ENCODE peak calls at places on chromosome 3, in four cellular contexts. V is cardiac muscle cell, D is adipocyte, Q is Caco-2. E is an unnamed sample.

GRCh38 chr3:134344560-134344959 is 29.7 kb downstream of the AMOTL2 start:
- DNase-seq in Q (no peak), V (no peak), D (no peak), E (no peak)

GRCh38 chr3:129665024-129665768 is 58.7 kb upstream of the PLXND1 start:
- DNase-seq in V (peak; percentile 17), Q (no peak), D (peak; percentile 69), E (no peak)

GRCh38 chr3:11757441-11757875 is 89.2 kb downstream of the TAMM41 start:
- DNase-seq in V (peak; percentile 80), D (no peak), Q (no peak), E (no peak)

GRCh38 chr3:121552379-121552778 is 6.6 kb upstream of the POLQ start:
- DNase-seq in Q (no peak), D (no peak), V (peak; percentile 19), E (no peak)

GRCh38 chr3:41267975-41268640 is 68.8 kb downstream of the CTNNB1 start:
- DNase-seq in D (peak; percentile 95), Q (peak; percentile 47), V (peak; percentile 89), E (no peak)

GRCh38 chr3:99485286-99485685 is 153.1 kb upstream of the COL8A1 start:
- DNase-seq in V (no peak), Q (no peak), D (no peak), E (no peak)

GRCh38 chr3:149816986-149817385 is 4.0 kb downstream of the RNF13 start:
- DNase-seq in V (peak; percentile 80), D (peak; percentile 54), Q (no peak), E (no peak)

GRCh38 chr3:158369279-158369678 is 201.7 kb upstream of the MLF1 start:
- DNase-seq in Q (no peak), V (no peak), D (no peak), E (no peak)

GRCh38 chr3:192570757-192571156 is 156.6 kb downstream of the FGF12 start:
- DNase-seq in D (peak; percentile 22), V (peak; percentile 19), Q (no peak), E (no peak)

GRCh38 chr3:36843065-36844051 is 79.0 kb upstream of the DCLK3 start:
- DNase-seq in V (peak; percentile 30), Q (peak; percentile 37), D (peak; percentile 15), E (peak; percentile 8)

GRCh38 chr3:48434591-48435222 is 4.8 kb upstream of the PLXNB1 start:
- DNase-seq in Q (no peak), D (no peak), V (no peak), E (peak; percentile 22)

GRCh38 chr3:179853176-179853575 is 183.6 kb downstream of the PEX5L start:
- DNase-seq in Q (no peak), D (peak; percentile 62), V (no peak), E (no peak)

GRCh38 chr3:88810455-88810854 is 297.0 kb upstream of the EPHA3 start:
- DNase-seq in Q (no peak), D (peak; percentile 27), V (peak; percentile 49), E (no peak)

GRCh38 chr3:37962906-37963486 is 27.6 kb upstream of the VILL start:
- DNase-seq in Q (no peak), V (no peak), D (peak; percentile 42), E (no peak)

GRCh38 chr3:9400626-9401025 is 3.2 kb downstream of the SETD5 start:
- DNase-seq in Q (no peak), V (no peak), D (peak; percentile 32), E (no peak)

GRCh38 chr3:161770532-161771386 is 274.2 kb downstream of the OTOL1 start:
- DNase-seq in Q (no peak), D (no peak), V (no peak), E (no peak)

GRCh38 chr3:82802501-82802900 is 1041.1 kb upstream of the GBE1 start:
- DNase-seq in Q (no peak), D (no peak), V (no peak), E (no peak)

GRCh38 chr3:153614131-153614530 is 452.1 kb downstream of the RAP2B start:
- DNase-seq in V (no peak), Q (no peak), D (peak; percentile 31), E (no peak)

GRCh38 chr3:38588995-38589937 is 60.2 kb downstream of the SCN5A start:
- DNase-seq in V (no peak), Q (no peak), D (no peak), E (peak; percentile 5)

GRCh38 chr3:42228796-42229195 is 37.2 kb downstream of the CCK start:
- DNase-seq in V (peak; percentile 11), D (peak; percentile 34), Q (peak; percentile 22), E (peak; percentile 5)

GRCh38 chr3:13524979-13525669 is 23.8 kb upstream of the FBLN2 start:
- DNase-seq in V (peak; percentile 81), D (peak; percentile 91), Q (no peak), E (no peak)

GRCh38 chr3:185807455-185808068 is 17.3 kb downstream of the IGF2BP2 start:
- DNase-seq in D (no peak), V (peak; percentile 63), Q (no peak), E (no peak)

GRCh38 chr3:123397050-123397590 is 51.8 kb downstream of the ADCY5 start:
- DNase-seq in D (no peak), Q (no peak), V (no peak), E (no peak)
- H3K4me3 ChIP-seq in D (no peak overlapping the region), Q (no peak overlapping the region), V (no peak overlapping the region), E (no peak overlapping the region)

GRCh38 chr3:188026191-188026968 is 127.6 kb upstream of the LPP start:
- DNase-seq in D (no peak), V (no peak), Q (no peak), E (no peak)

GRCh38 chr3:188019761-188020160 is 134.2 kb upstream of the LPP start:
- DNase-seq in D (no peak), Q (no peak), V (no peak), E (no peak)

GRCh38 chr3:188021041-188021440 is 132.9 kb upstream of the LPP start:
- DNase-seq in D (peak; percentile 10), Q (no peak), V (peak; percentile 40), E (no peak)

GRCh38 chr3:188025555-188025954 is 128.4 kb upstream of the LPP start:
- DNase-seq in V (no peak), D (no peak), Q (no peak), E (no peak)

DNA sequence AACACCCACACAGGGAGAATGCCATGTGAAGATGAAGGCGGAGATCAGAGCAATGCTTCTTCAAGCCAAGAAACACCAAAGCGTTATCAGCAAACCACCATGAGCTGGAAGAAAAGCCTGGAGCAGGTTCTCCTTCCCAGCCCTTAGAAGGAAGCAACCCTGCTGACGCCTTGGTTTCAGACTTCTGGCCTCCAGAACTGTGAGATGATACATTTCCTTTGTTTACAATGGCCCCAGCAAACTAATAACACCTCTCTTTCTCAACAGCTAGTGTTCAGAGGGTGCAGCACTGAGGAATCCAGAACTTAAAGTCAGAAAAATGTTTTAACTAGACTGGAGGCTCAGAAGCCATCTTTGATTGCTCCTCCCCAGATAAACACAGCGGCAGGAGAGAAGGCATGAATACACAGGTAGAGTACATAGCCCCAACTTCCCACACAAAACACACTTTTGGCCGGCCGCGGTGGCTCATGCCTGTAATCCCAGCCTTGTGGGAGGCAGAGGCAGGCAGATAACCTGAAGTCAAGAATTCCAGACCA is 132.4 kb upstream of the LPP start:
- DNase-seq in D (peak; percentile 56), Q (peak; percentile 50), V (peak; percentile 80), E (no peak)
- H3K4me1 ChIP-seq in D (peaks cover 9% of the 10 kb centered on the region), Q (peaks cover 11% of the 10 kb centered on the region), V (no peaks in the 10 kb centered on the region), E (no peaks in the 10 kb centered on the region)

GRCh38 chr3:152203677-152204076 is 65.1 kb upstream of the MBNL1 start:
- DNase-seq in D (peak; percentile 66), V (peak; percentile 28), Q (no peak), E (no peak)
- H3K4me3 ChIP-seq in D (peak overlapping the region; percentile 62), V (no peak overlapping the region), Q (no peak overlapping the region), E (no peak overlapping the region)

GRCh38 chr3:125118600-125118999 is 62.8 kb upstream of the HEG1 start:
- DNase-seq in Q (no peak), V (no peak), D (no peak), E (no peak)
- H3K4me1 ChIP-seq in Q (peaks cover 13% of the 10 kb centered on the region), V (peaks cover 9% of the 10 kb centered on the region), D (peaks cover 48% of the 10 kb centered on the region), E (no peaks in the 10 kb centered on the region)

GRCh38 chr3:30527720-30528119 is 78.7 kb upstream of the TGFBR2 start:
- DNase-seq in D (no peak), Q (no peak), V (no peak), E (no peak)

GRCh38 chr3:30526031-30526430 is 80.4 kb upstream of the TGFBR2 start:
- DNase-seq in D (no peak), V (no peak), Q (peak; percentile 54), E (no peak)

GRCh38 chr3:30527186-30527585 is 79.2 kb upstream of the TGFBR2 start:
- DNase-seq in V (no peak), Q (no peak), D (no peak), E (no peak)

GRCh38 chr3:30523366-30523765 is 83.0 kb upstream of the TGFBR2 start:
- DNase-seq in Q (no peak), D (no peak), V (no peak), E (no peak)

GRCh38 chr3:30524357-30525040 is 81.9 kb upstream of the TGFBR2 start:
- DNase-seq in D (no peak), Q (no peak), V (no peak), E (no peak)
- H3K4me3 ChIP-seq in D (no peak overlapping the region), Q (no peak overlapping the region), V (no peak overlapping the region), E (no peak overlapping the region)

DNA sequence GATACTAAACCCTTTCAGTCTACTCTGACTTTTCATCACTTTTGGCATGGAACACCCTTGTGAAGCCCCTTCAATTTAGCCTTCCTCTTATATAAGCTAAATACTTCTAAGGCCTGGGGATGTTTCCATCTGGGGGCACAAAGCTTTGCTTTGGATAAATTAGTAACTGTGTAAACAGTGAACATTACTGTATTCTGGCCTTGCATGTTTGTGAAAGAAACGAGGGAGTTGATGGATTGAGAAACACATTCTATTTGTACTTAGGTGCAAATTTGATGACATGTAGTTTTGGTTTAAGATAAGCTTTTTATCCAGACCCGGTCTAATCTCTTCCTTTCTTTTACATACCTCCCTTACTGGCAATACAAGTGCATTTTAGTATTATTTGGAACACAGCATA is 19.7 kb downstream of the PSMD6 start:
- DNase-seq in D (no peak), V (no peak), Q (no peak), E (no peak)
- H3K4me1 ChIP-seq in D (peaks cover 11% of the 10 kb centered on the region), V (peaks cover 29% of the 10 kb centered on the region), Q (no peaks in the 10 kb centered on the region), E (peaks cover 7% of the 10 kb centered on the region)

DNA sequence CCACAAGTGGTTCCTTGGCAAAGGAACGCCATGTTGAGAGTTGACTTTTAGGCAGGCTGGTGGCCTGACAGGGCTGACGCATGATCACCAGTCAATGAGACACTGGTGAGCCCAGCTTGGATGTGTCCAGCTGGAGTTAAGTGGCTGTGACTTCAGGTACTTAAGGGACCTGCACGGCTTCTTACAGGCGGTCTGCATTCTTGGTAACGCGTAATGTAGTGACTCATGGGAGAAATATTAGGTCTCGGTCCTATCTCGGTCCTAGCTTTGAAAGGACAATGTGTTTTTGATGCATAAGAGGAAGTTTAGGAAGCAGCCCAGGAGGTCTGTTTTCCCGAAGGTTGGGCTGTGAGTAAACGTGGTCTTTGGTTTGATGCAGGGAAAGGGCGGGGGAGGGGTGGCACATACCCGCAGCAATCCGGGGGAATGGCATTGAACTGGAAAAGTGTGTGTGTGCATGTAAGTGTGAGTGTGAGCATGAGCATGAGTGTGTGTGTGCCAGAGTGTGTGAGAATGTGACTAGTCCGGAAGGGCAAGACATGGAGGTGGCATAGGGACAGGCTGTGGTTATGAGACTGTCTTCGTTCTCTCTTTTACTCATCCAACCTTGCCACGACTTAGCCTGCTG is 55.3 kb downstream of the FAM43A start:
- DNase-seq in V (peak; percentile 88), Q (peak; percentile 38), D (no peak), E (no peak)
- H3K4me3 ChIP-seq in V (no peak overlapping the region), Q (no peak overlapping the region), D (no peak overlapping the region), E (no peak overlapping the region)

E was measured in HAP-1.